ENCODE peak calls at places on chromosomes 2 and 18, in ten cellular contexts. One of them, this sample, is unnamed.

GRCh38 chr18:1002653-1003178 is 98.0 kb downstream of the ADCYAP1 start:
- DNase-seq in prostate gland: no peak
- DNase-seq in lower leg skin: no peak
- DNase-seq in H54: peak; percentile 19
- DNase-seq in upper lobe of left lung: no peak
- DNase-seq in body of pancreas: no peak
- DNase-seq in A549: no peak
- DNase-seq in adrenal gland: peak; percentile 19
- DNase-seq in GM12892: no peak
- DNase-seq in gastrocnemius medialis: no peak
- DNase-seq in this sample: no peak

GRCh38 chr2:3198119-3198518 is 179.5 kb downstream of the EIPR1 start:
- DNase-seq in prostate gland: no peak
- DNase-seq in lower leg skin: no peak
- DNase-seq in H54: no peak
- DNase-seq in upper lobe of left lung: no peak
- DNase-seq in body of pancreas: no peak
- DNase-seq in A549: no peak
- DNase-seq in adrenal gland: no peak
- DNase-seq in GM12892: no peak
- DNase-seq in gastrocnemius medialis: no peak
- DNase-seq in this sample: no peak

GRCh38 chr2:120442923-120443571 is 97.1 kb downstream of the INHBB start:
- DNase-seq in prostate gland: peak; percentile 85
- DNase-seq in lower leg skin: no peak
- DNase-seq in H54: no peak
- DNase-seq in upper lobe of left lung: peak; percentile 95
- DNase-seq in body of pancreas: peak; percentile 89
- DNase-seq in A549: no peak
- DNase-seq in adrenal gland: no peak
- DNase-seq in GM12892: peak; percentile 42
- DNase-seq in gastrocnemius medialis: no peak
- DNase-seq in this sample: no peak

GRCh38 chr2:188931361-188931760 is 42.8 kb upstream of the COL3A1 start:
- DNase-seq in prostate gland: no peak
- DNase-seq in lower leg skin: no peak
- DNase-seq in H54: no peak
- DNase-seq in upper lobe of left lung: no peak
- DNase-seq in body of pancreas: no peak
- DNase-seq in A549: no peak
- DNase-seq in adrenal gland: no peak
- DNase-seq in GM12892: no peak
- DNase-seq in gastrocnemius medialis: no peak
- DNase-seq in this sample: no peak

GRCh38 chr2:217864960-217865359 is 137.8 kb downstream of the TNS1 start:
- DNase-seq in prostate gland: no peak
- DNase-seq in lower leg skin: no peak
- DNase-seq in H54: no peak
- DNase-seq in upper lobe of left lung: no peak
- DNase-seq in body of pancreas: no peak
- DNase-seq in A549: no peak
- DNase-seq in adrenal gland: no peak
- DNase-seq in GM12892: peak; percentile 31
- DNase-seq in gastrocnemius medialis: no peak
- DNase-seq in this sample: peak; percentile 54

GRCh38 chr2:193966590-193966989 is 1690.4 kb upstream of the SLC39A10 start:
- DNase-seq in prostate gland: no peak
- DNase-seq in lower leg skin: no peak
- DNase-seq in H54: peak; percentile 3
- DNase-seq in upper lobe of left lung: no peak
- DNase-seq in body of pancreas: no peak
- DNase-seq in A549: peak; percentile 3
- DNase-seq in adrenal gland: no peak
- DNase-seq in GM12892: no peak
- DNase-seq in gastrocnemius medialis: no peak
- DNase-seq in this sample: no peak

GRCh38 chr2:143451622-143452021 is 322.4 kb downstream of the ARHGAP15 start:
- DNase-seq in prostate gland: no peak
- DNase-seq in lower leg skin: no peak
- DNase-seq in H54: peak; percentile 6
- DNase-seq in upper lobe of left lung: no peak
- DNase-seq in body of pancreas: no peak
- DNase-seq in A549: no peak
- DNase-seq in adrenal gland: no peak
- DNase-seq in GM12892: no peak
- DNase-seq in gastrocnemius medialis: no peak
- DNase-seq in this sample: no peak

GRCh38 chr2:101559576-101559975 is 84.7 kb upstream of the RFX8 start:
- DNase-seq in prostate gland: no peak
- DNase-seq in lower leg skin: peak; percentile 21
- DNase-seq in H54: no peak
- DNase-seq in upper lobe of left lung: no peak
- DNase-seq in body of pancreas: no peak
- DNase-seq in A549: no peak
- DNase-seq in adrenal gland: no peak
- DNase-seq in GM12892: no peak
- DNase-seq in gastrocnemius medialis: peak; percentile 22
- DNase-seq in this sample: no peak

GRCh38 chr18:31209041-31209440 is 46.4 kb upstream of the DSC1 start:
- DNase-seq in prostate gland: no peak
- DNase-seq in lower leg skin: no peak
- DNase-seq in H54: no peak
- DNase-seq in upper lobe of left lung: no peak
- DNase-seq in body of pancreas: no peak
- DNase-seq in A549: no peak
- DNase-seq in adrenal gland: no peak
- DNase-seq in GM12892: no peak
- DNase-seq in gastrocnemius medialis: no peak
- DNase-seq in this sample: no peak

GRCh38 chr2:26922638-26923466 is 47.6 kb upstream of the MAPRE3 start:
- DNase-seq in prostate gland: peak; percentile 26
- DNase-seq in lower leg skin: no peak
- DNase-seq in H54: peak; percentile 78
- DNase-seq in upper lobe of left lung: no peak
- DNase-seq in body of pancreas: peak; percentile 66
- DNase-seq in A549: peak; percentile 93
- DNase-seq in adrenal gland: peak; percentile 59
- DNase-seq in GM12892: peak; percentile 38
- DNase-seq in gastrocnemius medialis: peak; percentile 17
- DNase-seq in this sample: peak; percentile 69

GRCh38 chr2:187879491-187879890 is 325.3 kb upstream of the TFPI start:
- DNase-seq in prostate gland: no peak
- DNase-seq in lower leg skin: no peak
- DNase-seq in H54: no peak
- DNase-seq in upper lobe of left lung: no peak
- DNase-seq in body of pancreas: no peak
- DNase-seq in A549: no peak
- DNase-seq in adrenal gland: no peak
- DNase-seq in GM12892: no peak
- DNase-seq in gastrocnemius medialis: no peak
- DNase-seq in this sample: no peak

GRCh38 chr2:143157001-143157798 is 28.0 kb downstream of the ARHGAP15 start:
- DNase-seq in prostate gland: no peak
- DNase-seq in lower leg skin: no peak
- DNase-seq in H54: no peak
- DNase-seq in upper lobe of left lung: no peak
- DNase-seq in body of pancreas: no peak
- DNase-seq in A549: no peak
- DNase-seq in adrenal gland: no peak
- DNase-seq in GM12892: no peak
- DNase-seq in gastrocnemius medialis: no peak
- DNase-seq in this sample: no peak

GRCh38 chr18:23154021-23154420 is 18.7 kb downstream of the CABLES1 start:
- DNase-seq in prostate gland: no peak
- DNase-seq in lower leg skin: no peak
- DNase-seq in H54: no peak
- DNase-seq in upper lobe of left lung: no peak
- DNase-seq in body of pancreas: no peak
- DNase-seq in A549: no peak
- DNase-seq in adrenal gland: no peak
- DNase-seq in GM12892: no peak
- DNase-seq in gastrocnemius medialis: no peak
- DNase-seq in this sample: no peak

GRCh38 chr2:144836635-144837350 is 316.9 kb upstream of the ZEB2 start:
- DNase-seq in prostate gland: no peak
- DNase-seq in lower leg skin: no peak
- DNase-seq in H54: no peak
- DNase-seq in upper lobe of left lung: no peak
- DNase-seq in body of pancreas: no peak
- DNase-seq in A549: no peak
- DNase-seq in adrenal gland: no peak
- DNase-seq in GM12892: no peak
- DNase-seq in gastrocnemius medialis: no peak
- DNase-seq in this sample: no peak

GRCh38 chr2:229920011-229920781 is 1.6 kb downstream of the TRIP12 start:
- DNase-seq in prostate gland: peak; percentile 31
- DNase-seq in lower leg skin: no peak
- DNase-seq in H54: no peak
- DNase-seq in upper lobe of left lung: no peak
- DNase-seq in body of pancreas: peak; percentile 23
- DNase-seq in A549: no peak
- DNase-seq in adrenal gland: peak; percentile 45
- DNase-seq in GM12892: no peak
- DNase-seq in gastrocnemius medialis: no peak
- DNase-seq in this sample: no peak

GRCh38 chr2:27092696-27093429 is 6.3 kb downstream of the KHK start:
- DNase-seq in prostate gland: no peak
- DNase-seq in lower leg skin: no peak
- DNase-seq in H54: no peak
- DNase-seq in upper lobe of left lung: peak; percentile 59
- DNase-seq in body of pancreas: peak; percentile 33
- DNase-seq in A549: no peak
- DNase-seq in adrenal gland: peak; percentile 36
- DNase-seq in GM12892: no peak
- DNase-seq in gastrocnemius medialis: no peak
- DNase-seq in this sample: no peak

GRCh38 chr18:7945882-7946281 is 378.8 kb downstream of the PTPRM start:
- DNase-seq in prostate gland: no peak
- DNase-seq in lower leg skin: no peak
- DNase-seq in H54: peak; percentile 40
- DNase-seq in upper lobe of left lung: no peak
- DNase-seq in body of pancreas: no peak
- DNase-seq in A549: peak; percentile 57
- DNase-seq in adrenal gland: peak; percentile 53
- DNase-seq in GM12892: no peak
- DNase-seq in gastrocnemius medialis: no peak
- DNase-seq in this sample: no peak

GRCh38 chr2:30686000-30686399 is 121.2 kb downstream of the CAPN13 start:
- DNase-seq in prostate gland: no peak
- DNase-seq in lower leg skin: peak; percentile 4
- DNase-seq in H54: no peak
- DNase-seq in upper lobe of left lung: no peak
- DNase-seq in body of pancreas: peak; percentile 27
- DNase-seq in A549: no peak
- DNase-seq in adrenal gland: no peak
- DNase-seq in GM12892: no peak
- DNase-seq in gastrocnemius medialis: no peak
- DNase-seq in this sample: no peak

GRCh38 chr2:47309472-47309951 is 93.4 kb upstream of the MSH2 start:
- DNase-seq in prostate gland: no peak
- DNase-seq in lower leg skin: no peak
- DNase-seq in H54: no peak
- DNase-seq in upper lobe of left lung: no peak
- DNase-seq in body of pancreas: no peak
- DNase-seq in A549: no peak
- DNase-seq in adrenal gland: no peak
- DNase-seq in GM12892: no peak
- DNase-seq in gastrocnemius medialis: no peak
- DNase-seq in this sample: no peak
- TF ChIP-seq POLR2A in prostate gland: no peak
- TF ChIP-seq POLR2A in lower leg skin: no peak
- TF ChIP-seq POLR2A in H54: no peak
- TF ChIP-seq POLR2A in upper lobe of left lung: no peak
- TF ChIP-seq POLR2A in body of pancreas: no peak
- TF ChIP-seq POLR2A in A549: no peak
- TF ChIP-seq POLR2A in adrenal gland: no peak
- TF ChIP-seq POLR2A in GM12892: no peak
- TF ChIP-seq POLR2A in gastrocnemius medialis: no peak
- TF ChIP-seq POLR2A in this sample: no peak

GRCh38 chr2:216680951-216681629 is 14.3 kb downstream of the IGFBP5 start:
- DNase-seq in prostate gland: no peak
- DNase-seq in lower leg skin: no peak
- DNase-seq in H54: no peak
- DNase-seq in upper lobe of left lung: no peak
- DNase-seq in body of pancreas: no peak
- DNase-seq in A549: no peak
- DNase-seq in adrenal gland: no peak
- DNase-seq in GM12892: no peak
- DNase-seq in gastrocnemius medialis: no peak
- DNase-seq in this sample: no peak
- TF ChIP-seq POLR2A in prostate gland: no peak
- TF ChIP-seq POLR2A in lower leg skin: no peak
- TF ChIP-seq POLR2A in H54: no peak
- TF ChIP-seq POLR2A in upper lobe of left lung: no peak
- TF ChIP-seq POLR2A in body of pancreas: no peak
- TF ChIP-seq POLR2A in A549: no peak
- TF ChIP-seq POLR2A in adrenal gland: no peak
- TF ChIP-seq POLR2A in GM12892: no peak
- TF ChIP-seq POLR2A in gastrocnemius medialis: no peak
- TF ChIP-seq POLR2A in this sample: no peak

GRCh38 chr2:57180042-57180567 is 866.5 kb upstream of the VRK2 start:
- DNase-seq in prostate gland: no peak
- DNase-seq in lower leg skin: no peak
- DNase-seq in H54: no peak
- DNase-seq in upper lobe of left lung: no peak
- DNase-seq in body of pancreas: no peak
- DNase-seq in A549: no peak
- DNase-seq in adrenal gland: no peak
- DNase-seq in GM12892: no peak
- DNase-seq in gastrocnemius medialis: no peak
- DNase-seq in this sample: no peak
- TF ChIP-seq POLR2A in prostate gland: no peak
- TF ChIP-seq POLR2A in lower leg skin: no peak
- TF ChIP-seq POLR2A in H54: no peak
- TF ChIP-seq POLR2A in upper lobe of left lung: no peak
- TF ChIP-seq POLR2A in body of pancreas: no peak
- TF ChIP-seq POLR2A in A549: no peak
- TF ChIP-seq POLR2A in adrenal gland: no peak
- TF ChIP-seq POLR2A in GM12892: no peak
- TF ChIP-seq POLR2A in gastrocnemius medialis: no peak
- TF ChIP-seq POLR2A in this sample: no peak

DNA sequence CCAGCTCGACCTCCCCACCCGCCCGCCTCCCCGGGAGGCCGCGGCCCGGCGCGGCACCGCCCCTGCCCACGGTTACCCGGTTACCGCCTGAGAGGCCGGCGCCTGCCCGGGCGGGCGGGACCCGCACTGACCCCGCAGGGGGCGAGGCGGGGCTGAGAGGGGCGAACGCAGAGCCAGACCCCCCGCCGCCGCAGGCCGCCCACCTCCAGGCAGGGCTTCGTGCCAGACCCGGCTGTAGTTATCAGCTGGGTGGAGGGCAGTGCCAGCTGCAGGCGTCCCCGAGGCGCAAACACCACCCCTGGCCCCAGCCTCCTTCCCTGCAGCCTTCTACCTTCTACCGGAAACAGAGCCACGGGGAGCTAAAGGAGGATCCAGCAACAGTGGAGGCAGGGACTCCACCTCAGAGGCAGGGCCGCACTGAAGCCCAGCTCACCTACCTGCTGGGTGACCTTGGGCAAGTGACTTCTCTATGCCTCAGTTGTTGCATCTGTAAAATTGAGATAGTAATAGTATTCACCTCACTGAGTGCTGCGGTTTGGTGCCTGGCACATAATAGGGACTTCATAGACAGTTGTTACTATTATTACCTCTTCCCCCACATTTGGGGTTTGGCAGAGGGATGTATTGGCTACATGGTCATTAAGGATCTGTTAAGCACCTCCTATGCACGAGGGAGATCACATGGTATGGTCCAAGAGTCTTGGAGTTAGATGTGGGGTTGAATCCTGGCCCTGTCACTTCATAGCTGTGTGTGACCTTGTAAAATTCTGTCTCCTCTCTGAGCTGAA is 231.6 kb upstream of the SMAD2 start:
- DNase-seq in prostate gland: no peak
- DNase-seq in lower leg skin: no peak
- DNase-seq in H54: peak; percentile 59
- DNase-seq in upper lobe of left lung: no peak
- DNase-seq in body of pancreas: peak; percentile 78
- DNase-seq in A549: peak; percentile 21
- DNase-seq in adrenal gland: no peak
- DNase-seq in GM12892: no peak
- DNase-seq in gastrocnemius medialis: no peak
- DNase-seq in this sample: no peak
- TF ChIP-seq POLR2A in prostate gland: no peak
- TF ChIP-seq POLR2A in lower leg skin: no peak
- TF ChIP-seq POLR2A in H54: peak; percentile 5
- TF ChIP-seq POLR2A in upper lobe of left lung: no peak
- TF ChIP-seq POLR2A in body of pancreas: no peak
- TF ChIP-seq POLR2A in A549: no peak
- TF ChIP-seq POLR2A in adrenal gland: no peak
- TF ChIP-seq POLR2A in GM12892: no peak
- TF ChIP-seq POLR2A in gastrocnemius medialis: no peak
- TF ChIP-seq POLR2A in this sample: no peak

This sample was measured in GM12891.